ENCODE peak calls at places on chromosomes 11 and 22, in nine cellular contexts. One of them, this sample, is unnamed.

GRCh38 chr11:17734986-17735822 is 623 bp downstream of the KCNC1 start:
- DNase-seq in transverse colon: peak; percentile 51
- DNase-seq in Peyer's patch: peak; percentile 60
- DNase-seq in stomach: peak; percentile 72
- DNase-seq in tibial nerve: peak; percentile 24
- DNase-seq in spleen: peak; percentile 82
- DNase-seq in IMR-90: peak; percentile 69
- DNase-seq in HCT116: no peak
- DNase-seq in ovary: peak; percentile 64
- DNase-seq in this sample: peak; percentile 71

GRCh38 chr22:48397531-48398180 is 1430.0 kb downstream of the BRD1 start:
- DNase-seq in transverse colon: no peak
- DNase-seq in Peyer's patch: peak; percentile 19
- DNase-seq in stomach: no peak
- DNase-seq in tibial nerve: no peak
- DNase-seq in spleen: no peak
- DNase-seq in IMR-90: no peak
- DNase-seq in HCT116: no peak
- DNase-seq in ovary: no peak
- DNase-seq in this sample: no peak

GRCh38 chr11:70587095-70587389 is 188.7 kb downstream of the CTTN start:
- DNase-seq in transverse colon: no peak
- DNase-seq in Peyer's patch: no peak
- DNase-seq in stomach: no peak
- DNase-seq in tibial nerve: no peak
- DNase-seq in spleen: peak; percentile 37
- DNase-seq in IMR-90: peak; percentile 8
- DNase-seq in HCT116: no peak
- DNase-seq in ovary: no peak
- DNase-seq in this sample: no peak

GRCh38 chr22:36874309-36874696 is 13.5 kb downstream of the NCF4 start:
- DNase-seq in transverse colon: no peak
- DNase-seq in Peyer's patch: no peak
- DNase-seq in stomach: no peak
- DNase-seq in tibial nerve: no peak
- DNase-seq in spleen: no peak
- DNase-seq in IMR-90: no peak
- DNase-seq in HCT116: no peak
- DNase-seq in ovary: no peak
- DNase-seq in this sample: no peak

GRCh38 chr11:72782081-72782920 is 11.5 kb downstream of the STARD10 start:
- DNase-seq in transverse colon: peak; percentile 74
- DNase-seq in Peyer's patch: no peak
- DNase-seq in stomach: peak; percentile 65
- DNase-seq in tibial nerve: no peak
- DNase-seq in spleen: no peak
- DNase-seq in IMR-90: no peak
- DNase-seq in HCT116: no peak
- DNase-seq in ovary: peak; percentile 34
- DNase-seq in this sample: no peak

GRCh38 chr11:85749287-85749834 is 61.6 kb downstream of the SYTL2 start:
- DNase-seq in transverse colon: no peak
- DNase-seq in Peyer's patch: no peak
- DNase-seq in stomach: no peak
- DNase-seq in tibial nerve: no peak
- DNase-seq in spleen: no peak
- DNase-seq in IMR-90: no peak
- DNase-seq in HCT116: no peak
- DNase-seq in ovary: no peak
- DNase-seq in this sample: no peak

GRCh38 chr11:119318240-119319135 is 1.6 kb upstream of the MCAM start:
- DNase-seq in transverse colon: peak; percentile 64
- DNase-seq in Peyer's patch: peak; percentile 84
- DNase-seq in stomach: no peak
- DNase-seq in tibial nerve: no peak
- DNase-seq in spleen: no peak
- DNase-seq in IMR-90: peak; percentile 81
- DNase-seq in HCT116: no peak
- DNase-seq in ovary: no peak
- DNase-seq in this sample: no peak

GRCh38 chr11:32267679-32268187 is 167.6 kb downstream of the WT1 start:
- DNase-seq in transverse colon: no peak
- DNase-seq in Peyer's patch: no peak
- DNase-seq in stomach: no peak
- DNase-seq in tibial nerve: no peak
- DNase-seq in spleen: no peak
- DNase-seq in IMR-90: no peak
- DNase-seq in HCT116: no peak
- DNase-seq in ovary: no peak
- DNase-seq in this sample: no peak

GRCh38 chr11:12053606-12054361 is 45.4 kb upstream of the DKK3 start:
- DNase-seq in transverse colon: no peak
- DNase-seq in Peyer's patch: peak; percentile 46
- DNase-seq in stomach: no peak
- DNase-seq in tibial nerve: no peak
- DNase-seq in spleen: no peak
- DNase-seq in IMR-90: peak; percentile 51
- DNase-seq in HCT116: no peak
- DNase-seq in ovary: no peak
- DNase-seq in this sample: no peak

GRCh38 chr22:17751596-17751995 is 22.7 kb downstream of the BID start:
- DNase-seq in transverse colon: no peak
- DNase-seq in Peyer's patch: no peak
- DNase-seq in stomach: no peak
- DNase-seq in tibial nerve: no peak
- DNase-seq in spleen: no peak
- DNase-seq in IMR-90: no peak
- DNase-seq in HCT116: no peak
- DNase-seq in ovary: no peak
- DNase-seq in this sample: no peak

GRCh38 chr11:16893456-16894076 is 120.6 kb downstream of the PLEKHA7 start:
- DNase-seq in transverse colon: no peak
- DNase-seq in Peyer's patch: no peak
- DNase-seq in stomach: no peak
- DNase-seq in tibial nerve: no peak
- DNase-seq in spleen: no peak
- DNase-seq in IMR-90: no peak
- DNase-seq in HCT116: no peak
- DNase-seq in ovary: no peak
- DNase-seq in this sample: no peak

GRCh38 chr22:23364389-23364788 is 184.1 kb downstream of the BCR start:
- DNase-seq in transverse colon: no peak
- DNase-seq in Peyer's patch: no peak
- DNase-seq in stomach: no peak
- DNase-seq in tibial nerve: no peak
- DNase-seq in spleen: no peak
- DNase-seq in IMR-90: no peak
- DNase-seq in HCT116: no peak
- DNase-seq in ovary: no peak
- DNase-seq in this sample: no peak

GRCh38 chr11:32312865-32313403 is 122.4 kb downstream of the WT1 start:
- DNase-seq in transverse colon: peak; percentile 7
- DNase-seq in Peyer's patch: no peak
- DNase-seq in stomach: no peak
- DNase-seq in tibial nerve: no peak
- DNase-seq in spleen: no peak
- DNase-seq in IMR-90: peak; percentile 52
- DNase-seq in HCT116: peak; percentile 63
- DNase-seq in ovary: peak; percentile 39
- DNase-seq in this sample: no peak

GRCh38 chr22:19917389-19918138 is 24.0 kb upstream of the COMT start:
- DNase-seq in transverse colon: no peak
- DNase-seq in Peyer's patch: no peak
- DNase-seq in stomach: no peak
- DNase-seq in tibial nerve: no peak
- DNase-seq in spleen: no peak
- DNase-seq in IMR-90: no peak
- DNase-seq in HCT116: no peak
- DNase-seq in ovary: no peak
- DNase-seq in this sample: no peak

GRCh38 chr11:126561327-126561893 is 205.9 kb downstream of the ST3GAL4 start:
- DNase-seq in transverse colon: no peak
- DNase-seq in Peyer's patch: no peak
- DNase-seq in stomach: no peak
- DNase-seq in tibial nerve: peak; percentile 26
- DNase-seq in spleen: no peak
- DNase-seq in IMR-90: peak; percentile 69
- DNase-seq in HCT116: no peak
- DNase-seq in ovary: peak; percentile 30
- DNase-seq in this sample: no peak

GRCh38 chr11:36452987-36453386 is 57.1 kb downstream of the TRAF6 start:
- DNase-seq in transverse colon: no peak
- DNase-seq in Peyer's patch: no peak
- DNase-seq in stomach: no peak
- DNase-seq in tibial nerve: no peak
- DNase-seq in spleen: no peak
- DNase-seq in IMR-90: no peak
- DNase-seq in HCT116: no peak
- DNase-seq in ovary: no peak
- DNase-seq in this sample: no peak

GRCh38 chr11:118841469-118842222 is 42.0 kb upstream of the CXCR5 start:
- DNase-seq in transverse colon: peak; percentile 49
- DNase-seq in Peyer's patch: peak; percentile 73
- DNase-seq in stomach: no peak
- DNase-seq in tibial nerve: no peak
- DNase-seq in spleen: no peak
- DNase-seq in IMR-90: no peak
- DNase-seq in HCT116: no peak
- DNase-seq in ovary: no peak
- DNase-seq in this sample: no peak

GRCh38 chr22:26054846-26055245 is 114.4 kb upstream of the SEZ6L start:
- DNase-seq in transverse colon: no peak
- DNase-seq in Peyer's patch: no peak
- DNase-seq in stomach: no peak
- DNase-seq in tibial nerve: no peak
- DNase-seq in spleen: no peak
- DNase-seq in IMR-90: no peak
- DNase-seq in HCT116: no peak
- DNase-seq in ovary: no peak
- DNase-seq in this sample: no peak

GRCh38 chr11:66001941-66002647 is at the start of the genes BANF1 and EIF1AD:
- DNase-seq in transverse colon: peak; percentile 95
- DNase-seq in Peyer's patch: peak; percentile 97
- DNase-seq in stomach: peak; percentile 92
- DNase-seq in tibial nerve: peak; percentile 92
- DNase-seq in spleen: peak; percentile 95
- DNase-seq in IMR-90: peak; percentile 98
- DNase-seq in HCT116: peak; percentile 99
- DNase-seq in ovary: peak; percentile 89
- DNase-seq in this sample: peak; percentile 88
- TF ChIP-seq POLR2A in transverse colon: peak; percentile 70
- TF ChIP-seq POLR2A in Peyer's patch: peak; percentile 30
- TF ChIP-seq POLR2A in stomach: no peak
- TF ChIP-seq POLR2A in tibial nerve: peak; percentile 48
- TF ChIP-seq POLR2A in spleen: peak; percentile 28
- TF ChIP-seq POLR2A in IMR-90: peak; percentile 79
- TF ChIP-seq POLR2A in HCT116: peak; percentile 68
- TF ChIP-seq POLR2A in ovary: peak; percentile 59
- TF ChIP-seq POLR2A in this sample: peak; percentile 57

GRCh38 chr11:4826425-4826824 is 5.3 kb downstream of the OR51F2 start:
- DNase-seq in transverse colon: no peak
- DNase-seq in Peyer's patch: no peak
- DNase-seq in stomach: no peak
- DNase-seq in tibial nerve: no peak
- DNase-seq in spleen: no peak
- DNase-seq in IMR-90: peak; percentile 44
- DNase-seq in HCT116: no peak
- DNase-seq in ovary: no peak
- DNase-seq in this sample: no peak
- TF ChIP-seq CTCF in transverse colon: peak; percentile 51
- TF ChIP-seq CTCF in Peyer's patch: no peak
- TF ChIP-seq CTCF in stomach: no peak
- TF ChIP-seq CTCF in tibial nerve: no peak
- TF ChIP-seq CTCF in spleen: no peak
- TF ChIP-seq CTCF in IMR-90: peak; percentile 69
- TF ChIP-seq CTCF in HCT116: no peak
- TF ChIP-seq CTCF in ovary: no peak
- TF ChIP-seq CTCF in this sample: no peak

GRCh38 chr22:44475706-44476105 is 22.3 kb downstream of the RTL6 start:
- DNase-seq in transverse colon: no peak
- DNase-seq in Peyer's patch: no peak
- DNase-seq in stomach: no peak
- DNase-seq in tibial nerve: no peak
- DNase-seq in spleen: no peak
- DNase-seq in IMR-90: no peak
- DNase-seq in HCT116: no peak
- DNase-seq in ovary: no peak
- DNase-seq in this sample: no peak
- H3K9me3 ChIP-seq in transverse colon: peaks cover 8% of the 10 kb centered on the region
- H3K9me3 ChIP-seq in Peyer's patch: no peaks in the 10 kb centered on the region
- H3K9me3 ChIP-seq in stomach: peaks cover 3% of the 10 kb centered on the region
- H3K9me3 ChIP-seq in tibial nerve: peaks cover 12% of the 10 kb centered on the region
- H3K9me3 ChIP-seq in spleen: no peaks in the 10 kb centered on the region
- H3K9me3 ChIP-seq in IMR-90: peaks cover 3% of the 10 kb centered on the region
- H3K9me3 ChIP-seq in HCT116: no peaks in the 10 kb centered on the region
- H3K9me3 ChIP-seq in ovary: no peaks in the 10 kb centered on the region
- H3K9me3 ChIP-seq in this sample: peaks cover 10% of the 10 kb centered on the region

GRCh38 chr11:103826856-103827255 is 209.6 kb upstream of the DDI1 start:
- DNase-seq in transverse colon: no peak
- DNase-seq in Peyer's patch: no peak
- DNase-seq in stomach: no peak
- DNase-seq in tibial nerve: no peak
- DNase-seq in spleen: no peak
- DNase-seq in IMR-90: no peak
- DNase-seq in HCT116: no peak
- DNase-seq in ovary: no peak
- DNase-seq in this sample: no peak

GRCh38 chr11:103825469-103825868 is 211.0 kb upstream of the DDI1 start:
- DNase-seq in transverse colon: no peak
- DNase-seq in Peyer's patch: no peak
- DNase-seq in stomach: no peak
- DNase-seq in tibial nerve: no peak
- DNase-seq in spleen: no peak
- DNase-seq in IMR-90: no peak
- DNase-seq in HCT116: no peak
- DNase-seq in ovary: no peak
- DNase-seq in this sample: no peak

GRCh38 chr11:103829596-103829995 is 206.8 kb upstream of the DDI1 start:
- DNase-seq in transverse colon: no peak
- DNase-seq in Peyer's patch: no peak
- DNase-seq in stomach: no peak
- DNase-seq in tibial nerve: no peak
- DNase-seq in spleen: no peak
- DNase-seq in IMR-90: no peak
- DNase-seq in HCT116: no peak
- DNase-seq in ovary: no peak
- DNase-seq in this sample: no peak

GRCh38 chr11:103824116-103824515 is 212.3 kb upstream of the DDI1 start:
- DNase-seq in transverse colon: no peak
- DNase-seq in Peyer's patch: no peak
- DNase-seq in stomach: no peak
- DNase-seq in tibial nerve: no peak
- DNase-seq in spleen: no peak
- DNase-seq in IMR-90: no peak
- DNase-seq in HCT116: no peak
- DNase-seq in ovary: no peak
- DNase-seq in this sample: no peak
- TF ChIP-seq POLR2A in transverse colon: no peak
- TF ChIP-seq POLR2A in Peyer's patch: no peak
- TF ChIP-seq POLR2A in stomach: no peak
- TF ChIP-seq POLR2A in tibial nerve: no peak
- TF ChIP-seq POLR2A in spleen: no peak
- TF ChIP-seq POLR2A in IMR-90: no peak
- TF ChIP-seq POLR2A in HCT116: no peak
- TF ChIP-seq POLR2A in ovary: no peak
- TF ChIP-seq POLR2A in this sample: no peak

GRCh38 chr22:43828711-43829447 is 16.8 kb upstream of the EFCAB6 start:
- DNase-seq in transverse colon: no peak
- DNase-seq in Peyer's patch: peak; percentile 62
- DNase-seq in stomach: no peak
- DNase-seq in tibial nerve: peak; percentile 69
- DNase-seq in spleen: peak; percentile 65
- DNase-seq in IMR-90: peak; percentile 81
- DNase-seq in HCT116: no peak
- DNase-seq in ovary: peak; percentile 64
- DNase-seq in this sample: peak; percentile 41
- TF ChIP-seq CTCF in transverse colon: no peak
- TF ChIP-seq CTCF in Peyer's patch: no peak
- TF ChIP-seq CTCF in stomach: no peak
- TF ChIP-seq CTCF in tibial nerve: no peak
- TF ChIP-seq CTCF in spleen: no peak
- TF ChIP-seq CTCF in IMR-90: peak; percentile 32
- TF ChIP-seq CTCF in HCT116: peak; percentile 14
- TF ChIP-seq CTCF in ovary: no peak
- TF ChIP-seq CTCF in this sample: no peak

This sample was measured in right lobe of liver.